ENCODE peak calls at places on chromosomes 13 and 19, in seven cellular contexts. Y is mammary epithelial cell; P is ascending aorta; D is foreskin fibroblast; G is mucosa of descending colon; X is adrenal gland; U is CD4-positive, alpha-beta memory T cell. N is an unnamed sample.

GRCh38 chr13:45683701-45684100 is 18.4 kb upstream of the CBY2 start:
- DNase-seq in D (no peak), Y (no peak), G (no peak), P (no peak), U (peak), X (no peak), N (no peak)

GRCh38 chr13:107375701-107376350 is 807.9 kb upstream of the ARGLU1 start:
- DNase-seq in U (no peak), Y (no peak), X (no peak), P (no peak), D (no peak), G (no peak), N (no peak)

GRCh38 chr19:33740811-33741396 is 55.8 kb upstream of the KCTD15 start:
- DNase-seq in X (peak), Y (peak), P (no peak), G (no peak), U (peak), D (peak), N (peak)

GRCh38 chr13:97222934-97223710 is 989 bp downstream of the MBNL2 start:
- DNase-seq in U (peak), P (no peak), D (peak), G (no peak), Y (no peak), X (no peak), N (no peak)

GRCh38 chr19:47467914-47468313 is 3.8 kb downstream of the SLC8A2 start:
- DNase-seq in Y (no peak), X (no peak), P (no peak), G (no peak), D (no peak), U (no peak), N (no peak)

GRCh38 chr19:35264281-35265125 is 4.3 kb upstream of the USF2 start:
- DNase-seq in Y (no peak), X (peak), U (no peak), P (no peak), D (no peak), G (peak), N (no peak)

GRCh38 chr13:36778083-36778671 is 40.8 kb upstream of the RFXAP start:
- DNase-seq in Y (peak), P (no peak), U (no peak), G (no peak), D (peak), X (no peak), N (peak)

GRCh38 chr19:7869453-7869909 is 4.7 kb downstream of the PRR36 start:
- DNase-seq in X (peak), P (no peak), D (no peak), Y (peak), G (peak), U (peak), N (no peak)

GRCh38 chr19:32691952-32692726 is 518 bp downstream of the NUDT19 start:
- DNase-seq in Y (peak), D (peak), P (no peak), U (peak), X (peak), G (peak), N (no peak)

GRCh38 chr19:55212447-55212846 is 3.1 kb upstream of the PTPRH start:
- DNase-seq in D (no peak), Y (no peak), U (peak), X (no peak), G (peak), P (no peak), N (no peak)

GRCh38 chr19:16078759-16079707 is 2.7 kb downstream of the TPM4 start:
- DNase-seq in U (peak), Y (peak), X (peak), D (peak), G (peak), P (no peak), N (peak)

GRCh38 chr19:4172861-4173473 is 9.4 kb downstream of the SIRT6 start:
- DNase-seq in Y (peak), D (peak), U (peak), X (peak), G (peak), P (no peak), N (no peak)

GRCh38 chr19:14407889-14408640 is 11.1 kb downstream of the DDX39A start:
- DNase-seq in U (no peak), X (no peak), D (no peak), G (peak), P (no peak), Y (no peak), N (no peak)

GRCh38 chr13:105634059-105634458 is 901.4 kb downstream of the EFNB2 start:
- DNase-seq in D (no peak), X (no peak), G (no peak), U (no peak), Y (no peak), P (no peak), N (no peak)

GRCh38 chr19:33685541-33685940 is 63.8 kb downstream of the CHST8 start:
- DNase-seq in U (no peak), X (no peak), G (peak), Y (no peak), D (no peak), P (no peak), N (no peak)

GRCh38 chr19:45876411-45877197 is 9.3 kb downstream of the IRF2BP1 start:
- DNase-seq in X (no peak), U (no peak), P (no peak), D (no peak), G (peak), Y (no peak), N (no peak)

DNA sequence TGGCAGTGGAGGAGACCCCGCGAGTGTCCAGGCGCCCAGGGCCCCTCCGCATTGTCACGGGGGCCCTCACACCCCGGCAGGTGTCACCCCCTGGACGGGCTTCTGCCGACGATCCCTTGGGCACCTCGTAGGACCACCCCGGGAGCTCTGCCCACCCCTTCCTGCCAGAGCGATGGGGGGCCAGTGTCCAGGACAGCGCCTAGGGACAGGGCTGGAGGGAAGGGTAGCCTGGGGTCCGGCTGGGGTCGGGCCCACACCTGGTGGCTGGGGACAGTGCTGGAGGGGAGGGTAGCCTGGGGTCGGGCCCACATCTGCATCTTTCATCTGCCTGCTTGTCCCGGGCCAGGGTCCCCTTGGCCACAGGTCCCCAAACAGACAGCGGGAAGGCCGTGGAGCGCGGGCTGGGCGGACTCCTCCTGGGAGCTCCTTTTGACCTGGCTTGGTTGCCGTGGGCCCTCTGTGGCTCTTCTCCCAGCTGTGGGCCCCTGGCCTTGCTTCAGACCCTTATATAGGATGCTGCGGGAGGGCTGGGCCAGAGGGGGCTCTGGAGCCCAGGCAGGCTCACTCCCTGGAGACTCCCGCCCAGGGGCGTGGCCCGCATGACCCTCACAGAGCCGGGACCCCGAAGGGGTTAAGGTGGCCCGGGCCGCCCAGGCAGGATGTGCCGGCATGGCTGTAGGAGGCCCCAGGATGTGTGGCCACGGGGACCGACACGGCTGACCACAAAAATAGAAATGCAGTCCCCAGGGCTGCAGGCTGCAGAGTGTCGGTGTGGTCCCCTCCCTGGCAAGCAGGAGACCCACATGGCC is 74.1 kb upstream of the MCF2L start:
- DNase-seq in X (no peak), U (no peak), Y (no peak), D (no peak), G (peak), P (no peak), N (no peak)
- H3K4me3 ChIP-seq in X (no peak), U (no peak), Y (no peak), D (no peak), G (no peak), P (peak), N (peak)

GRCh38 chr19:1249990-1250298 is 1.6 kb downstream of the MIDN start:
- DNase-seq in D (no peak), Y (no peak), G (no peak), P (no peak), U (no peak), X (no peak), N (no peak)

GRCh38 chr19:1250374-1251232 is 2.2 kb downstream of the MIDN start:
- DNase-seq in Y (no peak), U (peak), D (no peak), G (peak), P (no peak), X (peak), N (no peak)

GRCh38 chr19:1249298-1249989 is 1.1 kb downstream of the MIDN start:
- DNase-seq in Y (peak), X (peak), D (peak), U (peak), G (peak), P (peak), N (peak)

GRCh38 chr19:1247747-1248453 is 483 bp upstream of the MIDN start:
- DNase-seq in D (no peak), Y (no peak), U (peak), X (peak), P (peak), G (peak), N (no peak)

DNA sequence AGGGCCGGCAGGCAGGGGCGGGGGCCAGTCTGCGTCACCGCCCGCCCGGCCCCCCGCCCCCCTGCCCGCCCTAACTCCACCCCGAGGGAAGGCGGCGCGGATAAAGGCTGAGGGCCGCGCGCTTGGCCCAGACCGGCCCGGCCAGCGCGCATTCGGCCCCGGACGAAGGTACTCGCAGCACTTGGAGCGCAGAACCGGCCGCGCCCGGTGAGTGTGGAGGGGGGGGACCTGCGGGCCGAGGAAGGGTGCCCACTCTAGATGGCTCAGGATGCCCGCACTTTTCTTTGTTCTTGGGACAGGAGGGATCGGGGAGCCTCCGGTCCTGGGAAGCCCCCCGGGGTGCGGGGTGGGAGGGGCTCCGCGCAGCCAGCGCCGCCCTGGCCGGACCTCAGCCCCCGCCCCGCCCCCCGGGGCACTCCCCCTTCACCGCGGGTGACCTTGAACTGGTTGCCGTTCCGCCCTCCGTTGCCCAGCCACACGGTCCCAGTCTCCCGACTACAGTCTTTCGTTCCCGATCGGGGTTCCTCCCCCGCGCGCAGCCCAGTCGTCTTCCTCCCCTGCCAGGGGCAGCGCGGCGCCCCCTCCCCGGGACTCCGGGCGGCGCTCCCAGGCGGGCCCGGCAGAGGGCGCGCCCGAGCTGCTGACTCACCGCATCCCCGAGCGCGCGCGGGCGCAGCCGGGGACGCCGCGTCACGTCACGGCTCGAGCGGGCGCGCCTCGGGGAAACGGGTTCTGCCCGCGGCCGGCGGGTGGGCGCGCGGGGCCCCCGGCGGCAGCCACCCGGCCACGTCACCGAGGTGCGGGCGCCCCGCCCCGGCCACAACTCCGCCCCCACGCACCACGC is at the start of gene MIDN:
- DNase-seq in P (no peak), G (peak), D (peak), Y (peak), U (peak), X (peak), N (no peak)
- H3K4me3 ChIP-seq in P (peak), G (peak), D (peak), Y (peak), U (peak), X (peak), N (peak)

DNA sequence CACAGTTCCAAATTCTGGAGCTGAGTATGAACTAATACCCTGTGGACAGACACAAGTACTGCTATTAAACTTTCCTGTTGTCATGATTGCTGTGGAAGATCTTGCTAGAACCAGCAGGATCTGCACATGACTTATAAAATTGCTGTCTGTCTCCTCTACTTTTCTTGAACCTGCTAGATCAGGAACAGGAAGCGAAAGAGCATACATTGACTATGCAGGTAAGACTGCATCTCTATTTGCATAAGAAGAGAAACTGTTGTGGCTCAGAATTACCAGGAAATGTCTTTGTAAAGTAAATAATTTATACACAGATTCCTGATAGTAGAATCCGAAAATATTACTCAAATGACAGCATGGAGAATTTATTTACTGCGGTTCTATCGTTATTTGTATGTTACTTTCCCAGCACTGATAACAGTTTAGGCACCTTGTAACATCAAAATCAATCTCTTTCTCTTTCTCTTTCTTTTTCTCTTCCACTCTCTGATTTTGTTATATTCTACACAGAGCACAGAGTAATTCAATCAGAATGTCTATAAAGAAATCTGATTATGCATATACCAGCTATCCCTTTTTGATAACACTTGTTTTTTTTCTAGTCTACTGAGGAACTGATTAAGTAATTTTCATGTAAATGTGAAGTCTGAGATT is 226.5 kb downstream of the MYO16 start:
- DNase-seq in X (no peak), U (no peak), G (no peak), P (no peak), D (no peak), Y (no peak), N (no peak)
- H3K4me3 ChIP-seq in X (no peak), U (no peak), G (no peak), P (no peak), D (no peak), Y (no peak), N (no peak)

GRCh38 chr13:28636677-28637317 is 22.1 kb upstream of the POMP start:
- DNase-seq in Y (peak), D (peak), P (no peak), U (peak), G (peak), X (peak), N (peak)
- H3K4me3 ChIP-seq in Y (no peak), D (no peak), P (no peak), U (no peak), G (no peak), X (no peak), N (no peak)

DNA sequence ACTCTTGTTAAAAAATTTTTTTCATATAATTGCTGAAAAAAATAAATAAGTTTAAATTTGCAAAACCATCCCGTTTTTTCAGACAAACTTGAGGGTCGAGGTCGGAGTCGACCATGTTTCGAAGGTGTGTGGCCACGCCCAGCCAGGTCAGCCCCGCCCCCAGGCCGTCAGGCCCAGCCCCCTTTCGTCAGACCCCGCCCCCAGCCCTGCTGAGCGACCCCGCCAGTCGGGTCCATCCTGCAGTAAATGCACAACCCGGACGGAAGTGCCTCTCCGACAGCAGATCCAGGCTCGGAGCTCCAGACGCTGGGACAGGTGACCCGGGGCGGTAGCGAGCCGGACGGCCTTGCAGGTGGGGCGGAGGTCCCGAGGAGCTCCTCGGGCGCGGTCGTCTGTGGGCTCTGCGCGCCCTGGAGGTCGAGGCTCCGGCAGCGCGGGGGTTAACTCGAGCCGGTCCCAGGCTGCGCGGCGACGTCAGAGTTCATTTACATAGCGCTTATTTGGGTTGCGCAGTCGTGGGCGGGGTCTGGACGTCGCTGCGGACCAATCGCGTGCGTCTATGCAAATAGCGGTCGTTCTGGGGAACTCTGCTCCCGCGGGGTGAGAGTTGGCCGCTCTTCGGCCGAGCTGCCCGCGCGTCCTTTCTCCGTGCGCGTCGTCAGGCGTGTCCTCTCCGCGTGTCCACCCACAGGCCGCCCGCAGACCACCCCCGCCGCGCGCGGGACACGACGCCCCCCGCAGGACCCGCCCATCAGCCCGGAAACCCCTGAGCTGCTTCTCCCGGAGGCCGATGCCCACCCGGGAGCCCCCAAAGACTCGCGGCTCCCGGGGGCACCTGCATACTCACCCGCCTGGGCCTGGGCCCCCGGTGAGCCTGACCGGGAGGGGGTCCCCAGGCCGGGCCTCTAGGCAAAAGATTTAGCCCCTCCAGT is at the start of gene OCEL1:
- DNase-seq in X (peak), G (peak), U (peak), Y (peak), P (peak), D (peak), N (peak)
- H3K4me3 ChIP-seq in X (peak), G (peak), U (peak), Y (peak), P (peak), D (peak), N (peak)

N was measured in astrocyte of the cerebellum.